ENCODE peak calls at places on chromosomes 6 and 20, in nine cellular contexts. T is NCI-H1092 treated with DMSO at 0.1 percent for 48 hours; W is nephron progenitor cell; Y is CD8-positive, alpha-beta T cell; N is mesendoderm; B is HTR-8/SVneo; F is T1000; S is stimulated activated CD8-positive, alpha-beta memory T cell treated with anti-CD3 and anti-CD28 coated beads, Interleukin-2, amount 100 ng/mL, for 1 hour; D is brain pericyte. Q is an unnamed sample.

GRCh38 chr6:128365520-128366160 is 154.8 kb downstream of the PTPRK start:
- DNase-seq in N (no peak), S (no peak), W (no peak), F (no peak), D (no peak), Y (no peak), T (no peak), B (no peak), Q (no peak)

GRCh38 chr6:97394160-97394748 is 111.2 kb upstream of the MMS22L start:
- DNase-seq in W (peak), S (no peak), B (peak), Y (peak), N (peak), D (peak), T (peak), F (no peak), Q (peak)

GRCh38 chr6:157944983-157945931 is 36.4 kb upstream of the SYNJ2 start:
- DNase-seq in S (no peak), T (no peak), D (peak), N (no peak), Y (no peak), W (no peak), F (no peak), B (no peak), Q (peak)

GRCh38 chr6:161001421-161001820 is 9.9 kb downstream of the MAP3K4 start:
- DNase-seq in D (no peak), T (peak), F (no peak), S (no peak), B (no peak), N (no peak), Y (no peak), W (no peak), Q (no peak)

GRCh38 chr6:150939399-150939798 is 73.9 kb downstream of the MTHFD1L start:
- DNase-seq in Y (no peak), S (no peak), W (no peak), B (no peak), N (no peak), T (no peak), F (no peak), D (no peak), Q (no peak)

GRCh38 chr6:94443701-94444100 is 1024.3 kb upstream of the EPHA7 start:
- DNase-seq in S (no peak), N (no peak), F (no peak), T (no peak), Y (no peak), B (no peak), W (no peak), D (no peak), Q (no peak)

GRCh38 chr6:36289281-36290018 is 19.6 kb downstream of the PNPLA1 start:
- DNase-seq in W (no peak), S (no peak), F (no peak), Y (no peak), N (peak), B (no peak), D (no peak), T (peak), Q (no peak)

GRCh38 chr20:14583413-14583812 is 246.0 kb upstream of the FLRT3 start:
- DNase-seq in S (no peak), W (no peak), B (no peak), N (no peak), F (peak), Y (no peak), D (no peak), T (peak), Q (no peak)

GRCh38 chr6:34273242-34273805 is 24.5 kb upstream of the SMIM29 start:
- DNase-seq in B (peak), Y (no peak), T (no peak), F (no peak), S (no peak), N (peak), D (no peak), W (no peak), Q (peak)

GRCh38 chr20:46200582-46201570 is 82.8 kb downstream of the CD40 start:
- DNase-seq in F (no peak), W (no peak), N (no peak), T (no peak), B (no peak), S (no peak), D (no peak), Y (no peak), Q (no peak)

GRCh38 chr6:165060636-165061190 is 248.7 kb downstream of the C6orf118 start:
- DNase-seq in T (no peak), N (no peak), S (no peak), Y (no peak), F (no peak), W (no peak), B (no peak), D (no peak), Q (peak)

GRCh38 chr6:109840034-109840433 is 138.1 kb upstream of the GPR6 start:
- DNase-seq in F (no peak), S (no peak), T (no peak), B (no peak), N (no peak), D (no peak), Y (no peak), W (no peak), Q (no peak)

GRCh38 chr20:63732118-63733095 is 4.1 kb upstream of the LIME1 start:
- DNase-seq in T (no peak), D (no peak), Y (no peak), B (no peak), S (no peak), W (no peak), F (no peak), N (no peak), Q (no peak)

Q was measured in astrocyte.